ENCODE peak calls at places on chromosomes 7 and 10, in four cellular contexts. S, H, V and W are unnamed samples.

GRCh38 chr10:70649526-70649925 is 22.8 kb upstream of the ADAMTS14 start:
- DNase-seq in S (no peak), H (no peak), V (peak), W (no peak)

GRCh38 chr10:46094931-46095755 is 49.1 kb upstream of the MSMB start:
- DNase-seq in S (no peak), H (no peak), V (no peak), W (no peak)

GRCh38 chr7:1667566-1668485 is 2.3 kb upstream of the ELFN1 start:
- DNase-seq in S (no peak), H (no peak), V (peak), W (no peak)

GRCh38 chr7:100825215-100825671 is 2.1 kb downstream of the EPHB4 start:
- DNase-seq in S (no peak), H (no peak), V (peak), W (no peak)

GRCh38 chr10:125817318-125817946 is 5.6 kb downstream of the UROS start:
- DNase-seq in S (no peak), H (no peak), V (no peak), W (no peak)

GRCh38 chr10:12346707-12347106 is 2.6 kb upstream of the CAMK1D start:
- DNase-seq in S (no peak), H (no peak), V (no peak), W (no peak)

GRCh38 chr7:22548313-22548712 is 48.3 kb upstream of the STEAP1B start:
- DNase-seq in S (no peak), H (no peak), V (no peak), W (no peak)

GRCh38 chr10:23439452-23439919 is 611 bp downstream of the OTUD1 start:
- DNase-seq in S (no peak), H (no peak), V (peak), W (no peak)

GRCh38 chr7:101185258-101185839 is 5.3 kb upstream of the NAT16 start:
- DNase-seq in S (no peak), H (no peak), V (peak), W (no peak)

GRCh38 chr7:27164381-27165088 is 802 bp downstream of the HOXA9 start:
- DNase-seq in S (no peak), H (no peak), V (no peak), W (no peak)

GRCh38 chr10:52755297-52756062 is 17.1 kb downstream of the MBL2 start:
- DNase-seq in S (no peak), H (no peak), V (no peak), W (peak)
- TF ChIP-seq SPI1 in S (no peak), H (no peak), V (no peak), W (peak)

GRCh38 chr10:69574571-69574978 is 1.4 kb upstream of the NEUROG3 start:
- DNase-seq in S (no peak), H (no peak), V (no peak), W (no peak)
- TF ChIP-seq POLR2AphosphoS5 in S (no peak), H (no peak), V (no peak), W (no peak)

GRCh38 chr10:100934084-100934659 is 21.4 kb downstream of the SLF2 start:
- DNase-seq in S (no peak), H (no peak), V (peak), W (peak)
- TF ChIP-seq SPI1 in S (no peak), H (no peak), V (no peak), W (no peak)

GRCh38 chr7:18693826-18694225 is 198.3 kb downstream of the HDAC9 start:
- DNase-seq in S (no peak), H (no peak), V (no peak), W (no peak)
- TF ChIP-seq POLR2AphosphoS5 in S (no peak), H (no peak), V (no peak), W (no peak)

GRCh38 chr10:598415-599170 is 90.9 kb downstream of the DIP2C start:
- DNase-seq in S (no peak), H (no peak), V (no peak), W (no peak)
- TF ChIP-seq SPI1 in S (no peak), H (no peak), V (no peak), W (no peak)